ENCODE peak calls at places on chromosomes 12 and 14, in four cellular contexts. C is K562, O is SK-N-SH, U is H1. T is an unnamed sample.

GRCh38 chr12:10211975-10212622 is 578 bp upstream of the GABARAPL1 start:
- DNase-seq in C (peak; percentile 91), O (peak; percentile 88), U (peak; percentile 72), T (peak; percentile 91)

GRCh38 chr12:71780207-71780822 is 25.7 kb downstream of the RAB21 start:
- DNase-seq in C (peak; percentile 62), O (peak; percentile 43), U (no peak), T (no peak)

GRCh38 chr14:103520657-103521437 is 1.8 kb downstream of the CKB start:
- DNase-seq in C (peak; percentile 88), O (peak; percentile 92), U (no peak), T (peak; percentile 79)

GRCh38 chr12:21656931-21657335 is 709 bp downstream of the LDHB start:
- DNase-seq in C (peak; percentile 51), O (peak; percentile 38), U (no peak), T (no peak)

GRCh38 chr12:95796982-95797289 is 6.4 kb upstream of the NTN4 start:
- DNase-seq in C (no peak), O (no peak), U (no peak), T (no peak)

GRCh38 chr12:120599672-120600537 is 18.7 kb upstream of the POP5 start:
- DNase-seq in C (no peak), O (no peak), U (no peak), T (peak; percentile 51)

GRCh38 chr12:102946042-102946441 is 11.4 kb upstream of the ASCL1 start:
- DNase-seq in C (no peak), O (no peak), U (no peak), T (no peak)

GRCh38 chr12:132558861-132559623 is 51.3 kb downstream of the LRCOL1 start:
- DNase-seq in C (no peak), O (no peak), U (no peak), T (no peak)

GRCh38 chr14:68574906-68575305 is 218.0 kb downstream of the ZFP36L1 start:
- DNase-seq in C (no peak), O (no peak), U (no peak), T (no peak)

GRCh38 chr14:59629384-59630158 is 53.0 kb upstream of the CCDC175 start:
- DNase-seq in C (no peak), O (peak; percentile 45), U (no peak), T (no peak)

GRCh38 chr12:53560386-53560785 is 53.1 kb upstream of the NPFF start:
- DNase-seq in C (no peak), O (no peak), U (no peak), T (no peak)

GRCh38 chr12:129607756-129608155 is 296.1 kb downstream of the TMEM132D start:
- DNase-seq in C (no peak), O (no peak), U (no peak), T (no peak)

GRCh38 chr12:57850924-57851323 is 4.4 kb upstream of the CTDSP2 start:
- DNase-seq in C (no peak), O (peak; percentile 61), U (no peak), T (no peak)

DNA sequence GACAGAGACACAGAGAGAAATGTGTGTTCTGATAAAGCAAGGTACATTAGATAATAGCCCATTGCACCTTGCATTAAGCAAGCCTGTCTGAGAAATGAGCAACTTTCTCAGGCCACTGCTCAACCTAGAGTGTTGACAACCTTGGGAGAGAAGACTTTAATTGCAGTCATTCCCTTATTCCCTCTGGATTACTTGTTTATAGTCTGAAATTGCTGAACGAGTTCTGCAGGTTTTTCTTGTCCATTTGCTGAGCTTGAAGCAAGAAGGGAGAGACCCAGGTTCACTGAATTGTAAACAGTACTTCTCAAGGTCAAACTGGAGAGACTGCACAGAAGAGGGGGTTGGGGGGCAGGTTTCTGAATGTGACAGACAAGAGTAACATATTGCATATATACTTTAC is 159.4 kb upstream of the PLEKHG7 start:
- DNase-seq in C (no peak), O (no peak), U (no peak), T (no peak)
- TF ChIP-seq TEAD4 in C (no peak), O (no peak), U (no peak), T (no peak)

GRCh38 chr12:5428332-5429221 is 3.3 kb upstream of the NTF3 start:
- DNase-seq in C (peak; percentile 9), O (peak; percentile 37), U (no peak), T (peak; percentile 52)
- TF ChIP-seq TEAD4 in C (no peak), O (no peak), U (no peak), T (no peak)

DNA sequence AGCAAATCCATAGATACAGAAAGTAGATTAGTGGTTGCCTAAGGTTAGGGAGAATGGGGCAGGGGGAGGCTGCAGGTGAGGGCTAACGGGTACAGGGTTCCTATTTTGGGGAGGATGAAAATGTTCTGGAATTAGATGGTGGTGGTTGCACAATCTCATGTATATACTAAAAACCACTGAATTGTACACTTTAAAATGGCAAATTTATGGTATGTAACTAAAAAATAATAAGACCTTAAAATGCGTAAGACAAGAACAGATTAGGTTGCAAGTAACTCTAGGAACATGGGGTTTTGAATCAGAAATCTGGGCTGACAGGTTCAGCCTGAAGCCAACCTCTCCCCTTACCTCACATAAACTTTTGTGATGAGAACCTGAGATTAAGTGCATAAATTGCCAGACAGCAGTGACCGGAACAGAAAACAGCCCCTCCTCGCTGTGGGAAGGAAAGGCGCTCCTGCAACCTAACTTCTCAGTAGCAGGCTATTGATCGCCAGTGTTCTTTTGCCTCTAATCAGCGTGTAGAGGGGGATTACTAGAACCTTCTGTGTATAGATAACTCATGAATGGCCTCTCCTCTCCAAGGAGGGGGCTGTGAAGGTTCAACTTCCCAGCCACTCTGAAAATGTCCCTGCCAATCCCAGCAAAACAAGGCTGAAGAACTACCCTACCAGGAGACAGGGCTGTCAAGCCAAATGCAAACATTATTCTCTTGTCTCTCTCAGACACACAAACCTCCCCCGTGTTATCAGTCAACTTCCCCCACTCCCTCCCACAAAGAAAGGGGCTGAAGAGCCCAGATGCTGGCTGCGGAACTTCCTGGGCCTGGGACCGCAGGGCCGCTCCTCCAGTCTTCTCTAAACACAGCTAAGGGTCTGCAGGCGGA is 1.9 kb downstream of the SSH1 start:
- DNase-seq in C (peak; percentile 94), O (no peak), U (no peak), T (no peak)
- TF ChIP-seq TEAD4 in C (peak; percentile 94), O (no peak), U (no peak), T (no peak)

GRCh38 chr12:124433906-124434305 is 133.5 kb downstream of the NCOR2 start:
- DNase-seq in C (no peak), O (no peak), U (no peak), T (no peak)

GRCh38 chr12:124434364-124434763 is 133.0 kb downstream of the NCOR2 start:
- DNase-seq in C (no peak), O (no peak), U (peak; percentile 10), T (no peak)

GRCh38 chr12:124436366-124436765 is 131.0 kb downstream of the NCOR2 start:
- DNase-seq in C (peak; percentile 17), O (no peak), U (no peak), T (no peak)

GRCh38 chr12:124435806-124436345 is 131.5 kb downstream of the NCOR2 start:
- DNase-seq in C (no peak), O (no peak), U (no peak), T (no peak)

GRCh38 chr12:124434951-124435805 is 132.2 kb downstream of the NCOR2 start:
- DNase-seq in C (no peak), O (peak; percentile 61), U (no peak), T (no peak)
- TF ChIP-seq TEAD4 in C (no peak), O (no peak), U (no peak), T (no peak)

GRCh38 chr12:118404876-118405521 is 28.6 kb downstream of the SUDS3 start:
- DNase-seq in C (peak; percentile 74), O (peak; percentile 44), U (no peak), T (peak; percentile 72)
- TF ChIP-seq TEAD4 in C (no peak), O (no peak), U (no peak), T (no peak)

GRCh38 chr14:36852853-36853634 is 191.4 kb downstream of the PAX9 start:
- DNase-seq in C (no peak), O (no peak), U (no peak), T (no peak)
- TF ChIP-seq TEAD4 in C (no peak), O (no peak), U (no peak), T (no peak)

GRCh38 chr12:76199808-76200207 is 115.3 kb upstream of the NAP1L1 start:
- DNase-seq in C (peak; percentile 23), O (no peak), U (no peak), T (no peak)
- TF ChIP-seq TEAD4 in C (peak; percentile 15), O (no peak), U (no peak), T (no peak)

GRCh38 chr14:93984987-93985410 is 8.6 kb upstream of the ASB2 start:
- DNase-seq in C (peak; percentile 27), O (peak; percentile 47), U (no peak), T (peak; percentile 50)

GRCh38 chr14:93982684-93983007 is 6.3 kb upstream of the ASB2 start:
- DNase-seq in C (no peak), O (no peak), U (no peak), T (no peak)

GRCh38 chr14:93981316-93981715 is 4.9 kb upstream of the ASB2 start:
- DNase-seq in C (no peak), O (no peak), U (no peak), T (no peak)

GRCh38 chr14:93981874-93982683 is 5.7 kb upstream of the ASB2 start:
- DNase-seq in C (no peak), O (no peak), U (no peak), T (no peak)

DNA sequence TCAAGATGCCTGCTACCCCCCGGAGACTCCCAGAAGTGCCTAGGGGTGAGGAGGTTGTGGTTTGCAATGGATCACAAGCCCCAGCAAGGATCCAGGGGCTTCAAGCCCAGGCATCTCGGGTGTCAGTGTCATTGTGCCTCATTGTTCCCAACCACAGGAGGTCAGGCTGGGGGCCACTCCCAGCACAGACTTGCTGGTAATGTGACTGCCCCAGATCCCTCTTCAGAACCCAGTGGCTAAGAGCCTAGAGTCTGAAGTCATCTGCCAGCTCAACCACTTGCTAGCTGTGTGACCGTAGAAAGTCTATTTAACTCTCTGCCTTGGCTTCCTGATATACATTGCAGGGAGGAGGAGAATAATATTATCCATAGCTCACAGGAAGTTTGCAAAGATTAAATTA is 7.7 kb upstream of the ASB2 start:
- DNase-seq in C (no peak), O (no peak), U (no peak), T (no peak)
- TF ChIP-seq TEAD4 in C (no peak), O (no peak), U (no peak), T (no peak)